ENCODE peak calls at places on chromosomes 2 and 18, in seven cellular contexts. Q is posterior vena cava; L is stromal cell of bone marrow; C is hepatocyte; A is epithelial cell of proximal tubule; H is stimulated activated CD4-positive, alpha-beta T cell treated with anti-CD3 and anti-CD28 coated beads, Interleukin-15, amount 100 ng/mL, for 24 hours; K is hypothalamus. Z is an unnamed sample.

GRCh38 chr2:129273266-129274037 is 706.0 kb upstream of the RAB6C start:
- DNase-seq in Q (no peak), L (no peak), C (no peak), A (no peak), H (no peak), K (no peak), Z (no peak)

GRCh38 chr18:7116001-7116831 is 1.4 kb downstream of the LAMA1 start:
- DNase-seq in Q (no peak), L (no peak), C (peak; percentile 31), A (peak; percentile 35), H (no peak), K (no peak), Z (no peak)

GRCh38 chr18:58195278-58195721 is 151.3 kb downstream of the NEDD4L start:
- DNase-seq in Q (no peak), L (no peak), C (peak; percentile 74), A (no peak), H (peak; percentile 32), K (no peak), Z (no peak)

GRCh38 chr2:231361701-231362588 is 33.6 kb upstream of the B3GNT7 start:
- DNase-seq in Q (peak; percentile 72), L (no peak), C (no peak), A (no peak), H (no peak), K (no peak), Z (peak; percentile 54)

GRCh38 chr2:11873766-11874165 is 127.3 kb downstream of the LPIN1 start:
- DNase-seq in Q (no peak), L (no peak), C (no peak), A (no peak), H (no peak), K (no peak), Z (no peak)

GRCh38 chr2:201532686-201533304 is 81.3 kb downstream of the STRADB start:
- DNase-seq in Q (no peak), L (peak; percentile 88), C (no peak), A (no peak), H (peak; percentile 21), K (no peak), Z (no peak)

GRCh38 chr2:53498210-53498609 is 269.4 kb upstream of the CHAC2 start:
- DNase-seq in Q (no peak), L (peak; percentile 68), C (no peak), A (no peak), H (no peak), K (no peak), Z (no peak)

GRCh38 chr2:128310761-128311160 is 7.9 kb downstream of the HS6ST1 start:
- DNase-seq in Q (peak; percentile 76), L (no peak), C (no peak), A (no peak), H (peak; percentile 0), K (no peak), Z (peak; percentile 54)

GRCh38 chr2:9972621-9973445 is 21.3 kb downstream of the GRHL1 start:
- DNase-seq in Q (peak; percentile 86), L (peak; percentile 75), C (no peak), A (no peak), H (peak; percentile 41), K (no peak), Z (no peak)

GRCh38 chr2:42296226-42296625 is 64.8 kb downstream of the COX7A2L start:
- DNase-seq in Q (no peak), L (no peak), C (no peak), A (no peak), H (no peak), K (no peak), Z (no peak)

GRCh38 chr2:232456296-232457120 is 555 bp downstream of the ALPI start:
- DNase-seq in Q (peak; percentile 79), L (no peak), C (peak; percentile 13), A (no peak), H (no peak), K (no peak), Z (peak; percentile 80)

GRCh38 chr2:20755132-20755800 is 67.6 kb downstream of the LDAH start:
- DNase-seq in Q (no peak), L (no peak), C (no peak), A (no peak), H (no peak), K (no peak), Z (no peak)

GRCh38 chr2:165469417-165469816 is at the start of gene CSRNP3:
- DNase-seq in Q (no peak), L (peak; percentile 83), C (peak; percentile 91), A (peak; percentile 66), H (no peak), K (peak; percentile 79), Z (no peak)

GRCh38 chr2:239963646-239964205 is 61.4 kb downstream of the NDUFA10 start:
- DNase-seq in Q (peak; percentile 66), L (no peak), C (no peak), A (no peak), H (no peak), K (no peak), Z (no peak)

GRCh38 chr2:174450021-174450816 is 36.6 kb downstream of the GPR155 start:
- DNase-seq in Q (no peak), L (no peak), C (no peak), A (no peak), H (no peak), K (no peak), Z (no peak)

GRCh38 chr18:33355756-33356155 is 84.8 kb downstream of the CCDC178 start:
- DNase-seq in Q (no peak), L (no peak), C (no peak), A (no peak), H (no peak), K (no peak), Z (no peak)

GRCh38 chr2:152200562-152201465 is 25.3 kb upstream of the STAM2 start:
- DNase-seq in Q (peak; percentile 98), L (peak; percentile 96), C (peak; percentile 65), A (peak; percentile 83), H (peak; percentile 48), K (peak; percentile 27), Z (no peak)

GRCh38 chr2:240643811-240644150 is 18.5 kb downstream of the GPR35 start:
- DNase-seq in Q (no peak), L (no peak), C (no peak), A (no peak), H (no peak), K (no peak), Z (no peak)

GRCh38 chr2:234241656-234242445 is 191.3 kb downstream of the SPP2 start:
- DNase-seq in Q (no peak), L (peak; percentile 62), C (no peak), A (peak; percentile 99), H (no peak), K (no peak), Z (no peak)

GRCh38 chr18:28582724-28583123 is 405.8 kb upstream of the CDH2 start:
- DNase-seq in Q (no peak), L (no peak), C (no peak), A (no peak), H (no peak), K (no peak), Z (no peak)

GRCh38 chr2:112623913-112624777 is 21.6 kb upstream of the SLC20A1 start:
- DNase-seq in Q (peak; percentile 89), L (no peak), C (peak; percentile 63), A (no peak), H (peak; percentile 85), K (no peak), Z (peak; percentile 30)

GRCh38 chr2:176174382-176174834 is 14.1 kb upstream of the HOXD1 start:
- DNase-seq in Q (no peak), L (no peak), C (no peak), A (no peak), H (no peak), K (no peak), Z (no peak)

GRCh38 chr18:941331-941730 is 36.7 kb downstream of the ADCYAP1 start:
- DNase-seq in Q (no peak), L (no peak), C (no peak), A (no peak), H (no peak), K (no peak), Z (no peak)

GRCh38 chr18:72316497-72316896 is 227.6 kb downstream of the CBLN2 start:
- DNase-seq in Q (no peak), L (no peak), C (no peak), A (no peak), H (no peak), K (no peak), Z (no peak)

GRCh38 chr18:70337139-70337972 is 48.5 kb downstream of the SOCS6 start:
- DNase-seq in Q (no peak), L (peak; percentile 81), C (peak; percentile 74), A (peak; percentile 71), H (no peak), K (no peak), Z (no peak)

GRCh38 chr2:236939751-236940229 is 145.9 kb upstream of the COPS8 start:
- DNase-seq in Q (no peak), L (no peak), C (peak; percentile 47), A (no peak), H (no peak), K (no peak), Z (no peak)

GRCh38 chr2:3135676-3136075 is 241.9 kb downstream of the EIPR1 start:
- DNase-seq in Q (no peak), L (no peak), C (no peak), A (no peak), H (no peak), K (no peak), Z (no peak)

GRCh38 chr2:63741884-63742583 is 99.7 kb upstream of the UGP2 start:
- DNase-seq in Q (no peak), L (no peak), C (no peak), A (no peak), H (no peak), K (no peak), Z (no peak)